ENCODE peak calls at places on chromosomes 3 and 15, in seven cellular contexts. F is IMR-90, D is HEK293T, M is Karpas-422, T is NCI-H524, G is NCI-H1694, I is posterior cingulate gyrus. A is an unnamed sample.

GRCh38 chr3:66092175-66092990 is 53.7 kb upstream of the MAGI1 start:
- DNase-seq in F (no peak), D (no peak), M (no peak), T (no peak), G (no peak), I (no peak), A (no peak)

GRCh38 chr15:57061696-57062095 is 143.3 kb downstream of the TCF12 start:
- DNase-seq in F (peak; percentile 27), D (no peak), M (no peak), T (no peak), G (no peak), I (no peak), A (no peak)

GRCh38 chr15:98769867-98770266 is 121.5 kb downstream of the IGF1R start:
- DNase-seq in F (no peak), D (no peak), M (no peak), T (no peak), G (no peak), I (no peak), A (no peak)

GRCh38 chr3:157088506-157089454 is 71.2 kb downstream of the CCNL1 start:
- DNase-seq in F (peak; percentile 94), D (peak; percentile 98), M (peak; percentile 98), T (no peak), G (no peak), I (peak; percentile 99), A (no peak)

GRCh38 chr3:45280227-45280626 is 54.1 kb upstream of the TMEM158 start:
- DNase-seq in F (no peak), D (no peak), M (no peak), T (no peak), G (no peak), I (no peak), A (no peak)

GRCh38 chr15:83890584-83890983 is 236.7 kb downstream of the ADAMTSL3 start:
- DNase-seq in F (no peak), D (no peak), M (no peak), T (no peak), G (no peak), I (no peak), A (no peak)

GRCh38 chr3:149468504-149469212 is 5.8 kb upstream of the TM4SF4 start:
- DNase-seq in F (no peak), D (no peak), M (no peak), T (no peak), G (no peak), I (no peak), A (no peak)

GRCh38 chr3:29614954-29615353 is 334.1 kb downstream of the RBMS3 start:
- DNase-seq in F (no peak), D (no peak), M (no peak), T (no peak), G (no peak), I (no peak), A (no peak)

GRCh38 chr15:89335289-89336041 is 841 bp upstream of the POLG start:
- DNase-seq in F (no peak), D (peak; percentile 45), M (no peak), T (peak; percentile 77), G (no peak), I (no peak), A (peak; percentile 68)

GRCh38 chr15:51878446-51879386 is 49.3 kb downstream of the TMOD3 start:
- DNase-seq in F (peak; percentile 62), D (no peak), M (no peak), T (no peak), G (no peak), I (no peak), A (no peak)

GRCh38 chr3:116242825-116243224 is 202.5 kb downstream of the LSAMP start:
- DNase-seq in F (no peak), D (no peak), M (no peak), T (no peak), G (no peak), I (no peak), A (no peak)

GRCh38 chr15:100189319-100189718 is 152.5 kb downstream of the ADAMTS17 start:
- DNase-seq in F (no peak), D (no peak), M (no peak), T (no peak), G (no peak), I (no peak), A (no peak)

GRCh38 chr3:170180107-170180951 is 1.2 kb downstream of the PHC3 start:
- DNase-seq in F (peak; percentile 42), D (no peak), M (peak; percentile 63), T (no peak), G (no peak), I (no peak), A (peak; percentile 1)

GRCh38 chr3:64199933-64200332 is 25.3 kb downstream of the PRICKLE2 start:
- DNase-seq in F (no peak), D (no peak), M (no peak), T (no peak), G (no peak), I (no peak), A (no peak)

GRCh38 chr3:149009732-149010131 is 18.4 kb downstream of the GYG1 start:
- DNase-seq in F (peak; percentile 69), D (no peak), M (no peak), T (no peak), G (no peak), I (no peak), A (no peak)

GRCh38 chr3:100254168-100254777 is 6.5 kb upstream of the TBC1D23 start:
- DNase-seq in F (peak; percentile 78), D (peak; percentile 72), M (peak; percentile 83), T (peak; percentile 76), G (peak; percentile 49), I (peak; percentile 91), A (peak; percentile 53)

GRCh38 chr3:122975924-122976293 is 51.7 kb downstream of the SEMA5B start:
- DNase-seq in F (peak; percentile 10), D (no peak), M (peak; percentile 88), T (no peak), G (no peak), I (no peak), A (no peak)

GRCh38 chr3:127030328-127031045 is 47.6 kb downstream of the PLXNA1 start:
- DNase-seq in F (no peak), D (no peak), M (no peak), T (no peak), G (no peak), I (no peak), A (no peak)

GRCh38 chr3:52313774-52314188 is 2.3 kb upstream of the DNAH1 start:
- DNase-seq in F (peak; percentile 47), D (no peak), M (peak; percentile 57), T (no peak), G (no peak), I (no peak), A (no peak)

GRCh38 chr3:29447946-29448632 is 167.2 kb downstream of the RBMS3 start:
- DNase-seq in F (no peak), D (no peak), M (no peak), T (no peak), G (no peak), I (no peak), A (peak; percentile 30)

GRCh38 chr3:7190094-7190493 is 329.2 kb downstream of the GRM7 start:
- DNase-seq in F (no peak), D (no peak), M (no peak), T (no peak), G (no peak), I (no peak), A (no peak)

GRCh38 chr15:89051875-89052274 is 36.4 kb upstream of the ABHD2 start:
- DNase-seq in F (peak; percentile 98), D (no peak), M (no peak), T (no peak), G (no peak), I (no peak), A (no peak)

GRCh38 chr3:11001020-11001657 is 8.6 kb downstream of the SLC6A1 start:
- DNase-seq in F (no peak), D (no peak), M (no peak), T (no peak), G (no peak), I (peak; percentile 95), A (no peak)

GRCh38 chr3:127822166-127822835 is at the start of gene MGLL:
- DNase-seq in F (peak; percentile 50), D (peak; percentile 40), M (peak; percentile 55), T (peak; percentile 68), G (peak; percentile 29), I (peak; percentile 94), A (peak; percentile 15)

GRCh38 chr15:71151061-71151460 is 35.8 kb downstream of the THSD4 start:
- DNase-seq in F (peak; percentile 51), D (no peak), M (no peak), T (no peak), G (no peak), I (no peak), A (no peak)

GRCh38 chr3:52834871-52835501 is at the start of gene MUSTN1:
- DNase-seq in F (peak; percentile 41), D (no peak), M (no peak), T (no peak), G (no peak), I (no peak), A (no peak)

GRCh38 chr3:112405845-112406244 is 72.9 kb downstream of the CD200 start:
- DNase-seq in F (peak; percentile 40), D (no peak), M (no peak), T (no peak), G (no peak), I (no peak), A (no peak)

GRCh38 chr3:191139771-191140170 is 59.3 kb upstream of the OSTN start:
- DNase-seq in F (no peak), D (no peak), M (no peak), T (no peak), G (no peak), I (no peak), A (no peak)

GRCh38 chr3:11200679-11200952 is 46.3 kb downstream of the HRH1 start:
- DNase-seq in F (peak; percentile 33), D (no peak), M (no peak), T (no peak), G (no peak), I (no peak), A (no peak)

GRCh38 chr15:59594991-59595390 is 16.6 kb upstream of the GCNT3 start:
- DNase-seq in F (no peak), D (no peak), M (no peak), T (no peak), G (no peak), I (no peak), A (no peak)

GRCh38 chr15:55276324-55276723 is 13.3 kb downstream of the RAB27A start:
- DNase-seq in F (no peak), D (no peak), M (no peak), T (no peak), G (no peak), I (no peak), A (no peak)

GRCh38 chr3:170277833-170278586 is 55.8 kb downstream of the PRKCI start:
- DNase-seq in F (no peak), D (no peak), M (peak; percentile 39), T (no peak), G (no peak), I (no peak), A (no peak)

GRCh38 chr15:43868412-43868811 is 41.6 kb downstream of the WDR76 start:
- DNase-seq in F (no peak), D (no peak), M (no peak), T (no peak), G (no peak), I (no peak), A (no peak)

GRCh38 chr3:113166719-113167492 is 44.5 kb upstream of the BOC start:
- DNase-seq in F (peak; percentile 65), D (peak; percentile 62), M (no peak), T (peak; percentile 5), G (peak; percentile 87), I (no peak), A (peak; percentile 60)

GRCh38 chr3:14274999-14275961 is 96.7 kb downstream of the LSM3 start:
- DNase-seq in F (no peak), D (peak; percentile 48), M (peak; percentile 67), T (no peak), G (peak; percentile 31), I (no peak), A (no peak)

GRCh38 chr3:139718415-139718814 is 40.6 kb upstream of the NMNAT3 start:
- DNase-seq in F (peak; percentile 3), D (peak; percentile 63), M (no peak), T (peak; percentile 100), G (peak; percentile 58), I (peak; percentile 83), A (no peak)

GRCh38 chr15:28987337-28987736 is 101.6 kb downstream of the APBA2 start:
- DNase-seq in F (no peak), D (no peak), M (no peak), T (no peak), G (no peak), I (no peak), A (no peak)

GRCh38 chr3:180600473-180600872 is 1.5 kb upstream of the TTC14 start:
- DNase-seq in F (no peak), D (no peak), M (no peak), T (no peak), G (no peak), I (no peak), A (no peak)

A was measured in NCI-H345.